ENCODE peak calls at places on chromosomes 11 and 22, in seven cellular contexts. H, F, G, W, O, M and I are unnamed samples. For H3K4me1, the result is how much of the 10 kb centered on the place peaks cover.

GRCh38 chr11:69670158-69670845 is 4.9 kb downstream of the LTO1 start:
- DNase-seq in H (peak), F (peak), G (peak), W (peak), O (no peak), M (peak), I (peak)

GRCh38 chr11:630871-631270 is 3.9 kb upstream of the SCT start:
- DNase-seq in H (no peak), F (no peak), G (no peak), W (no peak), O (no peak), M (no peak), I (no peak)

GRCh38 chr11:71206186-71206585 is 46.2 kb downstream of the SHANK2 start:
- DNase-seq in H (peak), F (no peak), G (peak), W (peak), O (no peak), M (peak), I (peak)

GRCh38 chr11:69297926-69298777 is 4.2 kb downstream of the MYEOV start:
- DNase-seq in H (no peak), F (no peak), G (peak), W (peak), O (no peak), M (peak), I (peak)

GRCh38 chr22:47177334-47177815 is 414.9 kb downstream of the TBC1D22A start:
- DNase-seq in H (no peak), F (peak), G (no peak), W (no peak), O (no peak), M (no peak), I (no peak)

GRCh38 chr22:29202231-29203192 is 3.2 kb upstream of the EMID1 start:
- DNase-seq in H (no peak), F (peak), G (peak), W (peak), O (no peak), M (no peak), I (peak)

GRCh38 chr22:36729321-36729720 is 25.8 kb upstream of the CACNG2 start:
- DNase-seq in H (no peak), F (peak), G (no peak), W (no peak), O (no peak), M (no peak), I (no peak)

GRCh38 chr11:67316882-67317364 is 13.6 kb downstream of the SSH3 start:
- DNase-seq in H (no peak), F (no peak), G (peak), W (no peak), O (no peak), M (no peak), I (no peak)

GRCh38 chr11:11519184-11519583 is 102.6 kb downstream of the GALNT18 start:
- DNase-seq in H (no peak), F (peak), G (no peak), W (peak), O (no peak), M (no peak), I (no peak)

GRCh38 chr11:93741882-93742226 is 382 bp downstream of the C11orf54 start:
- DNase-seq in H (no peak), F (no peak), G (peak), W (peak), O (no peak), M (peak), I (peak)

GRCh38 chr11:26473216-26474194 is 98.6 kb downstream of the MUC15 start:
- DNase-seq in H (no peak), F (no peak), G (no peak), W (no peak), O (no peak), M (no peak), I (no peak)

GRCh38 chr11:47499614-47500013 is 50.7 kb upstream of the RAPSN start:
- DNase-seq in H (no peak), F (no peak), G (no peak), W (no peak), O (no peak), M (no peak), I (no peak)

GRCh38 chr22:41893591-41894375 is 21.1 kb downstream of the SHISA8 start:
- DNase-seq in H (no peak), F (no peak), G (no peak), W (no peak), O (no peak), M (no peak), I (no peak)

GRCh38 chr22:21990449-21991308 is 8.1 kb upstream of the TOP3B start:
- DNase-seq in H (no peak), F (no peak), G (no peak), W (no peak), O (no peak), M (no peak), I (no peak)

GRCh38 chr22:39309364-39309861 is 10.0 kb downstream of the RPL3 start:
- DNase-seq in H (no peak), F (peak), G (no peak), W (peak), O (no peak), M (peak), I (peak)

GRCh38 chr22:42343551-42344081 is 73.2 kb upstream of the TCF20 start:
- DNase-seq in H (no peak), F (no peak), G (no peak), W (no peak), O (no peak), M (no peak), I (no peak)

DNA sequence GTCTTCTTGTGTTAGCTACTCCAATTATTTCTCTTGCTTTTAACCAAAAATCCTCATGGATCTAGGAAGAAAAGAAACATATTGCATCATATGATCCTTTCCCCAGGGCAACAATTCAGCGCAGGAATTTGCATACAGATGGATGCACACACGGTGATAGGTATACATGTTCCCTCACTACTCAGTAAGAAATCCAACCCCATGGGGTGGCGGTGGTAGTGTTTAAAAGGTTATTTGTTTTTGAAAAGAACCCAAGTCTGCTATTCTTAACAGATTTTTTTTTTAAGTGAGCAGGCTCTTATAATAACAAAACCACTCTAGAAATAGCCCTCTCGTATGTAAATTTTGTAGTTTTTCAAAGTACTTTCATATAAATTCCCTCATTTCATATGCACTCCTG is 4.2 kb upstream of the SYN3 start:
- DNase-seq in H (no peak), F (no peak), G (no peak), W (no peak), O (no peak), M (no peak), I (no peak)
- H3K4me1 ChIP-seq in H (under half), F (under half), G (under half), W (under half), O (under half), M (under half), I (under half)

DNA sequence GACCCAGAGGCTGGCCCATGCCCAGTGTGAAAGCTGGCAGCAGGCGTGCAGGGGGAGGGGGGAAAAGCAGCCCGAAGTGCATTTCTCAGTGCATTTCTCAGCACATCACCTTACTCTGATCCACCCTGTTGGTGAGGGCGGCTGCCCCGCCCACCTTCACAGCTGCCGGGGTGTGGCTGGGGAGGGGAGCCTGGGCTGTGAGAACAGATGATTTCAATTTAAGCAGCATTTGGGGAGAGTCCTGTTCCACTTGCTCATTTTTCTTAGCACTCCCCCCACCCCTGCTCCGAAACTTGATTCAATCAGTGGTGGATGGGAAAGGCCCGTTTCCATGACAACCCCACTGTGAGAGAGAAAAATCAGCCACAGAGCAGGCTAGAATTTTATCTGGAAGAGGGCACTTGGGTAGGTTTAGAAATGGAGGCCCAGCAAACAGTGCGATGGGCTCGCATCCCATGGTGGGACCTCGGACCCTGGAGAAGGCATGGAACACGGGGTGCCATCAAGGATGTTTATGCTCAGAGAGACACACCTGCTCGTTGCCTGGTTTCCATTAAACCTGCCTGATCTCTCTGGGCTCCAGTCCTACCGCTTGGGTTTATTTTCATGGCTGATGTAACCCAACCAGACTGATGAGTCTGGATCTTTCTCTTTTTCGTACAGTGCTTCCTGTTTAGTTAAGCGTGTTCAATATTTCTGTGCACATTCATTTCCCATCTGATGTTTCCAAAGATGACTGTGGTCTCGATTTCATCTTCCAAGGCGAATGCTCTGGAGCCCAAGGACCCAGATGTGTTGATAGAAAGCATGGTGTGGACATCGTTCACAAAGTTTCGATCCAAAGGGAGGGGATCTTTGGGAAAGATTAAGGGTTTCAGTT is 84.5 kb downstream of the SNX19 start:
- DNase-seq in H (no peak), F (no peak), G (peak), W (peak), O (no peak), M (no peak), I (no peak)
- H2AK5ac ChIP-seq in H (peak), F (no peak), G (peak), W (no peak), O (no peak), M (no peak), I (no peak)

GRCh38 chr11:17648528-17648927 is 70.8 kb upstream of the MYOD1 start:
- DNase-seq in H (no peak), F (no peak), G (no peak), W (no peak), O (no peak), M (no peak), I (no peak)

GRCh38 chr11:17651061-17651460 is 68.3 kb upstream of the MYOD1 start:
- DNase-seq in H (no peak), F (no peak), G (no peak), W (no peak), O (no peak), M (no peak), I (no peak)

GRCh38 chr11:17650601-17650911 is 68.8 kb upstream of the MYOD1 start:
- DNase-seq in H (no peak), F (no peak), G (no peak), W (no peak), O (no peak), M (no peak), I (no peak)

GRCh38 chr11:17649696-17650600 is 69.4 kb upstream of the MYOD1 start:
- DNase-seq in H (no peak), F (no peak), G (no peak), W (peak), O (no peak), M (peak), I (no peak)

DNA sequence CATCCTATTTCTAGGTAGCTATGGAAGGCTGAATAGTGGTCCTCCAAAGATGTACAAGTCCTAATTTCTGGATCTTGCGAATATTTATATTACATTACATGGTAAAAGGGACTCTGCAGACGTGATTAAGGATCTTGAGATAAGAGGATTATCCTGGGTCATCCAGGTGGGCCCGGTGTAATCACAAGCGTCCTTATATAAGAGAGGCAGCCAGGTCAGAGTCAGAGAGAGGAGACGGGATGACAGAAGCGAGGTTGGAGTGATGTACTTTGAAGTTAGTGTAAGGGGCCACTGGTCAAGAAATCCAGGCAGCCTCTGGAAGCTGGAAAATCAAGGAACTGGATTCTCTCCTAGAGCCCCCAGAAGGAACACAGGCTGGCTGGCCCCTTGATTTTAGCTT is 70.1 kb upstream of the MYOD1 start:
- DNase-seq in H (no peak), F (no peak), G (no peak), W (no peak), O (no peak), M (no peak), I (no peak)
- H3K9ac ChIP-seq in H (no peak), F (no peak), G (no peak), W (no peak), O (no peak), M (no peak), I (no peak)

GRCh38 chr22:46051646-46052045 is 74.7 kb upstream of the WNT7B start:
- DNase-seq in H (no peak), F (no peak), G (no peak), W (no peak), O (no peak), M (no peak), I (no peak)
- H3K4me1 ChIP-seq in H (under half), F (under half), G (under half), W (under half), O (under half), M (under half), I (under half)

GRCh38 chr11:84413547-84413946 is 1127.4 kb upstream of the CCDC90B start:
- DNase-seq in H (no peak), F (no peak), G (no peak), W (no peak), O (no peak), M (no peak), I (no peak)

GRCh38 chr11:84412862-84413261 is 1126.7 kb upstream of the CCDC90B start:
- DNase-seq in H (no peak), F (no peak), G (no peak), W (peak), O (no peak), M (no peak), I (no peak)

GRCh38 chr11:84419576-84419975 is 1133.4 kb upstream of the CCDC90B start:
- DNase-seq in H (peak), F (no peak), G (no peak), W (peak), O (no peak), M (no peak), I (no peak)

GRCh38 chr11:84420261-84420660 is 1134.1 kb upstream of the CCDC90B start:
- DNase-seq in H (peak), F (no peak), G (no peak), W (peak), O (no peak), M (no peak), I (no peak)

GRCh38 chr11:84414936-84415335 is 1128.8 kb upstream of the CCDC90B start:
- DNase-seq in H (no peak), F (no peak), G (no peak), W (no peak), O (no peak), M (no peak), I (no peak)
- H2AK5ac ChIP-seq in H (no peak), F (no peak), G (no peak), W (no peak), O (no peak), M (no peak), I (no peak)